ENCODE peak calls at places on chromosomes 7 and 10, in nine cellular contexts. One of them, this sample, is unnamed.

GRCh38 chr7:46424934-46425333 is 503.9 kb upstream of the IGFBP3 start:
- DNase-seq in AG04449: no peak
- DNase-seq in astrocyte of the spinal cord: peak; percentile 5
- DNase-seq in fibroblast of mammary gland: no peak
- DNase-seq in dermis blood vessel endothelial cell: no peak
- DNase-seq in chondrocyte: no peak
- DNase-seq in esophagus squamous epithelium: no peak
- DNase-seq in activated CD4-positive, alpha-beta T cell treated with anti-CD3 and anti-CD28 coated beads, Interleukin-2, amount 50 U/mL, for 1 hour: no peak
- DNase-seq in activated naive CD8-positive, alpha-beta T cell treated with anti-CD3 and anti-CD28 coated beads for 36 hours: no peak
- DNase-seq in this sample: no peak

GRCh38 chr7:1460757-1461639 is 1.7 kb upstream of the MICALL2 start:
- DNase-seq in dermis blood vessel endothelial cell: peak; percentile 60
- DNase-seq in esophagus squamous epithelium: no peak
- DNase-seq in AG04449: no peak
- DNase-seq in activated CD4-positive, alpha-beta T cell treated with anti-CD3 and anti-CD28 coated beads, Interleukin-2, amount 50 U/mL, for 1 hour: no peak
- DNase-seq in activated naive CD8-positive, alpha-beta T cell treated with anti-CD3 and anti-CD28 coated beads for 36 hours: no peak
- DNase-seq in chondrocyte: no peak
- DNase-seq in fibroblast of mammary gland: peak; percentile 72
- DNase-seq in astrocyte of the spinal cord: peak; percentile 37
- DNase-seq in this sample: no peak

GRCh38 chr7:134639061-134639460 is 7.6 kb upstream of the BPGM start:
- DNase-seq in activated CD4-positive, alpha-beta T cell treated with anti-CD3 and anti-CD28 coated beads, Interleukin-2, amount 50 U/mL, for 1 hour: no peak
- DNase-seq in activated naive CD8-positive, alpha-beta T cell treated with anti-CD3 and anti-CD28 coated beads for 36 hours: no peak
- DNase-seq in chondrocyte: no peak
- DNase-seq in astrocyte of the spinal cord: no peak
- DNase-seq in esophagus squamous epithelium: no peak
- DNase-seq in AG04449: no peak
- DNase-seq in dermis blood vessel endothelial cell: no peak
- DNase-seq in fibroblast of mammary gland: no peak
- DNase-seq in this sample: no peak

GRCh38 chr10:102335184-102335583 is 60.3 kb upstream of the NFKB2 start:
- DNase-seq in dermis blood vessel endothelial cell: no peak
- DNase-seq in esophagus squamous epithelium: no peak
- DNase-seq in AG04449: no peak
- DNase-seq in fibroblast of mammary gland: peak; percentile 58
- DNase-seq in activated CD4-positive, alpha-beta T cell treated with anti-CD3 and anti-CD28 coated beads, Interleukin-2, amount 50 U/mL, for 1 hour: no peak
- DNase-seq in chondrocyte: no peak
- DNase-seq in activated naive CD8-positive, alpha-beta T cell treated with anti-CD3 and anti-CD28 coated beads for 36 hours: no peak
- DNase-seq in astrocyte of the spinal cord: no peak
- DNase-seq in this sample: no peak

GRCh38 chr10:35986756-35987467 is 344.8 kb upstream of the FZD8 start:
- DNase-seq in dermis blood vessel endothelial cell: peak; percentile 76
- DNase-seq in chondrocyte: no peak
- DNase-seq in fibroblast of mammary gland: no peak
- DNase-seq in activated CD4-positive, alpha-beta T cell treated with anti-CD3 and anti-CD28 coated beads, Interleukin-2, amount 50 U/mL, for 1 hour: no peak
- DNase-seq in astrocyte of the spinal cord: no peak
- DNase-seq in esophagus squamous epithelium: no peak
- DNase-seq in AG04449: no peak
- DNase-seq in activated naive CD8-positive, alpha-beta T cell treated with anti-CD3 and anti-CD28 coated beads for 36 hours: no peak
- DNase-seq in this sample: no peak

GRCh38 chr7:139914861-139915300 is 85.8 kb downstream of the TBXAS1 start:
- DNase-seq in dermis blood vessel endothelial cell: no peak
- DNase-seq in astrocyte of the spinal cord: no peak
- DNase-seq in activated naive CD8-positive, alpha-beta T cell treated with anti-CD3 and anti-CD28 coated beads for 36 hours: no peak
- DNase-seq in fibroblast of mammary gland: no peak
- DNase-seq in esophagus squamous epithelium: no peak
- DNase-seq in AG04449: no peak
- DNase-seq in activated CD4-positive, alpha-beta T cell treated with anti-CD3 and anti-CD28 coated beads, Interleukin-2, amount 50 U/mL, for 1 hour: no peak
- DNase-seq in chondrocyte: no peak
- DNase-seq in this sample: no peak

GRCh38 chr7:26454180-26454579 is 162.5 kb downstream of the SNX10 start:
- DNase-seq in AG04449: no peak
- DNase-seq in esophagus squamous epithelium: no peak
- DNase-seq in dermis blood vessel endothelial cell: peak; percentile 97
- DNase-seq in astrocyte of the spinal cord: peak; percentile 14
- DNase-seq in activated naive CD8-positive, alpha-beta T cell treated with anti-CD3 and anti-CD28 coated beads for 36 hours: no peak
- DNase-seq in chondrocyte: no peak
- DNase-seq in fibroblast of mammary gland: peak; percentile 36
- DNase-seq in activated CD4-positive, alpha-beta T cell treated with anti-CD3 and anti-CD28 coated beads, Interleukin-2, amount 50 U/mL, for 1 hour: no peak
- DNase-seq in this sample: no peak

GRCh38 chr10:30057421-30057841 is 2.0 kb downstream of the JCAD start:
- DNase-seq in activated CD4-positive, alpha-beta T cell treated with anti-CD3 and anti-CD28 coated beads, Interleukin-2, amount 50 U/mL, for 1 hour: no peak
- DNase-seq in astrocyte of the spinal cord: no peak
- DNase-seq in esophagus squamous epithelium: no peak
- DNase-seq in chondrocyte: no peak
- DNase-seq in activated naive CD8-positive, alpha-beta T cell treated with anti-CD3 and anti-CD28 coated beads for 36 hours: no peak
- DNase-seq in fibroblast of mammary gland: peak; percentile 25
- DNase-seq in AG04449: no peak
- DNase-seq in dermis blood vessel endothelial cell: peak; percentile 64
- DNase-seq in this sample: no peak

GRCh38 chr10:34024708-34025425 is 690.4 kb upstream of the NRP1 start:
- DNase-seq in chondrocyte: no peak
- DNase-seq in activated CD4-positive, alpha-beta T cell treated with anti-CD3 and anti-CD28 coated beads, Interleukin-2, amount 50 U/mL, for 1 hour: no peak
- DNase-seq in fibroblast of mammary gland: peak; percentile 67
- DNase-seq in activated naive CD8-positive, alpha-beta T cell treated with anti-CD3 and anti-CD28 coated beads for 36 hours: no peak
- DNase-seq in AG04449: no peak
- DNase-seq in dermis blood vessel endothelial cell: peak; percentile 13
- DNase-seq in astrocyte of the spinal cord: no peak
- DNase-seq in esophagus squamous epithelium: no peak
- DNase-seq in this sample: no peak

GRCh38 chr10:71805776-71806705 is 32.7 kb upstream of the VSIR start:
- DNase-seq in activated naive CD8-positive, alpha-beta T cell treated with anti-CD3 and anti-CD28 coated beads for 36 hours: no peak
- DNase-seq in AG04449: no peak
- DNase-seq in chondrocyte: no peak
- DNase-seq in activated CD4-positive, alpha-beta T cell treated with anti-CD3 and anti-CD28 coated beads, Interleukin-2, amount 50 U/mL, for 1 hour: no peak
- DNase-seq in esophagus squamous epithelium: no peak
- DNase-seq in dermis blood vessel endothelial cell: peak; percentile 54
- DNase-seq in fibroblast of mammary gland: no peak
- DNase-seq in astrocyte of the spinal cord: peak; percentile 12
- DNase-seq in this sample: no peak

GRCh38 chr10:73218466-73219191 is 28.4 kb downstream of the DNAJC9 start:
- DNase-seq in dermis blood vessel endothelial cell: peak; percentile 64
- DNase-seq in esophagus squamous epithelium: no peak
- DNase-seq in activated naive CD8-positive, alpha-beta T cell treated with anti-CD3 and anti-CD28 coated beads for 36 hours: no peak
- DNase-seq in astrocyte of the spinal cord: peak; percentile 10
- DNase-seq in chondrocyte: no peak
- DNase-seq in fibroblast of mammary gland: peak; percentile 39
- DNase-seq in activated CD4-positive, alpha-beta T cell treated with anti-CD3 and anti-CD28 coated beads, Interleukin-2, amount 50 U/mL, for 1 hour: no peak
- DNase-seq in AG04449: no peak
- DNase-seq in this sample: no peak

This sample was measured in effector CD4-positive, alpha-beta T cell.